ENCODE peak calls at places on chromosomes 5 and 9, in seven cellular contexts. One of them, this sample, is unnamed.

GRCh38 chr5:36734422-36734821 is 128.0 kb downstream of the SLC1A3 start:
- DNase-seq in head of caudate nucleus: no peak
- DNase-seq in central memory CD4-positive, alpha-beta T cell: no peak
- DNase-seq in activated gamma-delta T cell treated with Interleukin-2 at 50 U/mL for 16 hours: no peak
- DNase-seq in astrocyte of the hippocampus: peak; percentile 21
- DNase-seq in astrocyte of the spinal cord: peak; percentile 18
- DNase-seq in activated CD4-positive, alpha-beta T cell treated with anti-CD3 and anti-CD28 coated beads for 24 hours: no peak
- DNase-seq in this sample: peak; percentile 26

GRCh38 chr5:125043781-125044391 is 297.4 kb upstream of the ZNF608 start:
- DNase-seq in head of caudate nucleus: peak; percentile 43
- DNase-seq in central memory CD4-positive, alpha-beta T cell: no peak
- DNase-seq in activated gamma-delta T cell treated with Interleukin-2 at 50 U/mL for 16 hours: no peak
- DNase-seq in astrocyte of the hippocampus: peak; percentile 96
- DNase-seq in astrocyte of the spinal cord: peak; percentile 86
- DNase-seq in activated CD4-positive, alpha-beta T cell treated with anti-CD3 and anti-CD28 coated beads for 24 hours: no peak
- DNase-seq in this sample: peak; percentile 97

GRCh38 chr5:132410451-132411381 is 41.2 kb downstream of the SLC22A5 start:
- DNase-seq in head of caudate nucleus: peak; percentile 85
- DNase-seq in central memory CD4-positive, alpha-beta T cell: peak; percentile 83
- DNase-seq in activated gamma-delta T cell treated with Interleukin-2 at 50 U/mL for 16 hours: peak; percentile 72
- DNase-seq in astrocyte of the hippocampus: peak; percentile 94
- DNase-seq in astrocyte of the spinal cord: peak; percentile 83
- DNase-seq in activated CD4-positive, alpha-beta T cell treated with anti-CD3 and anti-CD28 coated beads for 24 hours: peak; percentile 70
- DNase-seq in this sample: no peak

GRCh38 chr5:145637396-145637795 is 197.7 kb downstream of the PRELID2 start:
- DNase-seq in head of caudate nucleus: no peak
- DNase-seq in central memory CD4-positive, alpha-beta T cell: no peak
- DNase-seq in activated gamma-delta T cell treated with Interleukin-2 at 50 U/mL for 16 hours: no peak
- DNase-seq in astrocyte of the hippocampus: peak; percentile 14
- DNase-seq in astrocyte of the spinal cord: no peak
- DNase-seq in activated CD4-positive, alpha-beta T cell treated with anti-CD3 and anti-CD28 coated beads for 24 hours: no peak
- DNase-seq in this sample: peak; percentile 26

GRCh38 chr9:91915524-91916266 is 34.3 kb downstream of the ROR2 start:
- DNase-seq in head of caudate nucleus: no peak
- DNase-seq in central memory CD4-positive, alpha-beta T cell: no peak
- DNase-seq in activated gamma-delta T cell treated with Interleukin-2 at 50 U/mL for 16 hours: no peak
- DNase-seq in astrocyte of the hippocampus: no peak
- DNase-seq in astrocyte of the spinal cord: no peak
- DNase-seq in activated CD4-positive, alpha-beta T cell treated with anti-CD3 and anti-CD28 coated beads for 24 hours: no peak
- DNase-seq in this sample: no peak

GRCh38 chr5:116442095-116442534 is 132.5 kb downstream of the SEMA6A start:
- DNase-seq in head of caudate nucleus: peak; percentile 46
- DNase-seq in central memory CD4-positive, alpha-beta T cell: no peak
- DNase-seq in activated gamma-delta T cell treated with Interleukin-2 at 50 U/mL for 16 hours: no peak
- DNase-seq in astrocyte of the hippocampus: peak; percentile 96
- DNase-seq in astrocyte of the spinal cord: peak; percentile 66
- DNase-seq in activated CD4-positive, alpha-beta T cell treated with anti-CD3 and anti-CD28 coated beads for 24 hours: no peak
- DNase-seq in this sample: peak; percentile 98

GRCh38 chr5:151764801-151765200 is 6.4 kb upstream of the ATOX1 start:
- DNase-seq in head of caudate nucleus: no peak
- DNase-seq in central memory CD4-positive, alpha-beta T cell: no peak
- DNase-seq in activated gamma-delta T cell treated with Interleukin-2 at 50 U/mL for 16 hours: no peak
- DNase-seq in astrocyte of the hippocampus: no peak
- DNase-seq in astrocyte of the spinal cord: no peak
- DNase-seq in activated CD4-positive, alpha-beta T cell treated with anti-CD3 and anti-CD28 coated beads for 24 hours: no peak
- DNase-seq in this sample: no peak

GRCh38 chr9:23537192-23538059 is 288.6 kb downstream of the ELAVL2 start:
- DNase-seq in head of caudate nucleus: no peak
- DNase-seq in central memory CD4-positive, alpha-beta T cell: no peak
- DNase-seq in activated gamma-delta T cell treated with Interleukin-2 at 50 U/mL for 16 hours: no peak
- DNase-seq in astrocyte of the hippocampus: peak; percentile 12
- DNase-seq in astrocyte of the spinal cord: no peak
- DNase-seq in activated CD4-positive, alpha-beta T cell treated with anti-CD3 and anti-CD28 coated beads for 24 hours: no peak
- DNase-seq in this sample: no peak

GRCh38 chr5:131324311-131324710 is 60.5 kb downstream of the CDC42SE2 start:
- DNase-seq in head of caudate nucleus: peak; percentile 62
- DNase-seq in central memory CD4-positive, alpha-beta T cell: no peak
- DNase-seq in activated gamma-delta T cell treated with Interleukin-2 at 50 U/mL for 16 hours: no peak
- DNase-seq in astrocyte of the hippocampus: peak; percentile 65
- DNase-seq in astrocyte of the spinal cord: no peak
- DNase-seq in activated CD4-positive, alpha-beta T cell treated with anti-CD3 and anti-CD28 coated beads for 24 hours: no peak
- DNase-seq in this sample: no peak

GRCh38 chr5:41763096-41763495 is 107.1 kb downstream of the OXCT1 start:
- DNase-seq in head of caudate nucleus: no peak
- DNase-seq in central memory CD4-positive, alpha-beta T cell: no peak
- DNase-seq in activated gamma-delta T cell treated with Interleukin-2 at 50 U/mL for 16 hours: no peak
- DNase-seq in astrocyte of the hippocampus: peak; percentile 70
- DNase-seq in astrocyte of the spinal cord: peak; percentile 77
- DNase-seq in activated CD4-positive, alpha-beta T cell treated with anti-CD3 and anti-CD28 coated beads for 24 hours: no peak
- DNase-seq in this sample: peak; percentile 70

GRCh38 chr5:116468583-116468982 is 106.0 kb downstream of the SEMA6A start:
- DNase-seq in head of caudate nucleus: no peak
- DNase-seq in central memory CD4-positive, alpha-beta T cell: no peak
- DNase-seq in activated gamma-delta T cell treated with Interleukin-2 at 50 U/mL for 16 hours: no peak
- DNase-seq in astrocyte of the hippocampus: no peak
- DNase-seq in astrocyte of the spinal cord: no peak
- DNase-seq in activated CD4-positive, alpha-beta T cell treated with anti-CD3 and anti-CD28 coated beads for 24 hours: no peak
- DNase-seq in this sample: no peak

GRCh38 chr5:122940890-122941289 is 95.5 kb downstream of the SNX24 start:
- DNase-seq in head of caudate nucleus: no peak
- DNase-seq in central memory CD4-positive, alpha-beta T cell: no peak
- DNase-seq in activated gamma-delta T cell treated with Interleukin-2 at 50 U/mL for 16 hours: no peak
- DNase-seq in astrocyte of the hippocampus: no peak
- DNase-seq in astrocyte of the spinal cord: no peak
- DNase-seq in activated CD4-positive, alpha-beta T cell treated with anti-CD3 and anti-CD28 coated beads for 24 hours: no peak
- DNase-seq in this sample: no peak

GRCh38 chr5:96718635-96719077 is 56.5 kb downstream of the CAST start:
- DNase-seq in head of caudate nucleus: no peak
- DNase-seq in central memory CD4-positive, alpha-beta T cell: no peak
- DNase-seq in activated gamma-delta T cell treated with Interleukin-2 at 50 U/mL for 16 hours: no peak
- DNase-seq in astrocyte of the hippocampus: peak; percentile 17
- DNase-seq in astrocyte of the spinal cord: no peak
- DNase-seq in activated CD4-positive, alpha-beta T cell treated with anti-CD3 and anti-CD28 coated beads for 24 hours: no peak
- DNase-seq in this sample: peak; percentile 79

GRCh38 chr9:26856413-26857032 is 36.1 kb downstream of the CAAP1 start:
- DNase-seq in head of caudate nucleus: no peak
- DNase-seq in central memory CD4-positive, alpha-beta T cell: no peak
- DNase-seq in activated gamma-delta T cell treated with Interleukin-2 at 50 U/mL for 16 hours: no peak
- DNase-seq in astrocyte of the hippocampus: peak; percentile 60
- DNase-seq in astrocyte of the spinal cord: peak; percentile 54
- DNase-seq in activated CD4-positive, alpha-beta T cell treated with anti-CD3 and anti-CD28 coated beads for 24 hours: no peak
- DNase-seq in this sample: peak; percentile 76

GRCh38 chr9:110126986-110127864 is 80.7 kb downstream of the C9orf152 start:
- DNase-seq in head of caudate nucleus: no peak
- DNase-seq in central memory CD4-positive, alpha-beta T cell: no peak
- DNase-seq in activated gamma-delta T cell treated with Interleukin-2 at 50 U/mL for 16 hours: no peak
- DNase-seq in astrocyte of the hippocampus: no peak
- DNase-seq in astrocyte of the spinal cord: no peak
- DNase-seq in activated CD4-positive, alpha-beta T cell treated with anti-CD3 and anti-CD28 coated beads for 24 hours: no peak
- DNase-seq in this sample: no peak

GRCh38 chr5:9863486-9863885 is 233.3 kb upstream of the TAS2R1 start:
- DNase-seq in head of caudate nucleus: no peak
- DNase-seq in central memory CD4-positive, alpha-beta T cell: no peak
- DNase-seq in activated gamma-delta T cell treated with Interleukin-2 at 50 U/mL for 16 hours: no peak
- DNase-seq in astrocyte of the hippocampus: no peak
- DNase-seq in astrocyte of the spinal cord: no peak
- DNase-seq in activated CD4-positive, alpha-beta T cell treated with anti-CD3 and anti-CD28 coated beads for 24 hours: no peak
- DNase-seq in this sample: no peak

GRCh38 chr5:180332051-180332517 is 21.1 kb downstream of the GFPT2 start:
- DNase-seq in head of caudate nucleus: peak; percentile 64
- DNase-seq in central memory CD4-positive, alpha-beta T cell: no peak
- DNase-seq in activated gamma-delta T cell treated with Interleukin-2 at 50 U/mL for 16 hours: no peak
- DNase-seq in astrocyte of the hippocampus: peak; percentile 68
- DNase-seq in astrocyte of the spinal cord: peak; percentile 73
- DNase-seq in activated CD4-positive, alpha-beta T cell treated with anti-CD3 and anti-CD28 coated beads for 24 hours: no peak
- DNase-seq in this sample: no peak

GRCh38 chr9:72954431-72955420 is 1.9 kb upstream of the ALDH1A1 start:
- DNase-seq in head of caudate nucleus: no peak
- DNase-seq in central memory CD4-positive, alpha-beta T cell: no peak
- DNase-seq in activated gamma-delta T cell treated with Interleukin-2 at 50 U/mL for 16 hours: no peak
- DNase-seq in astrocyte of the hippocampus: no peak
- DNase-seq in astrocyte of the spinal cord: no peak
- DNase-seq in activated CD4-positive, alpha-beta T cell treated with anti-CD3 and anti-CD28 coated beads for 24 hours: no peak
- DNase-seq in this sample: no peak

GRCh38 chr9:126638571-126639132 is 24.9 kb downstream of the LMX1B start:
- DNase-seq in head of caudate nucleus: peak; percentile 56
- DNase-seq in central memory CD4-positive, alpha-beta T cell: no peak
- DNase-seq in activated gamma-delta T cell treated with Interleukin-2 at 50 U/mL for 16 hours: no peak
- DNase-seq in astrocyte of the hippocampus: no peak
- DNase-seq in astrocyte of the spinal cord: no peak
- DNase-seq in activated CD4-positive, alpha-beta T cell treated with anti-CD3 and anti-CD28 coated beads for 24 hours: no peak
- DNase-seq in this sample: no peak

GRCh38 chr9:107158321-107158720 is 124.8 kb upstream of the RAD23B start:
- DNase-seq in head of caudate nucleus: no peak
- DNase-seq in central memory CD4-positive, alpha-beta T cell: no peak
- DNase-seq in activated gamma-delta T cell treated with Interleukin-2 at 50 U/mL for 16 hours: no peak
- DNase-seq in astrocyte of the hippocampus: peak; percentile 61
- DNase-seq in astrocyte of the spinal cord: peak; percentile 49
- DNase-seq in activated CD4-positive, alpha-beta T cell treated with anti-CD3 and anti-CD28 coated beads for 24 hours: no peak
- DNase-seq in this sample: peak; percentile 51

GRCh38 chr5:95739857-95740256 is 8.7 kb downstream of the RHOBTB3 start:
- DNase-seq in head of caudate nucleus: no peak
- DNase-seq in central memory CD4-positive, alpha-beta T cell: no peak
- DNase-seq in activated gamma-delta T cell treated with Interleukin-2 at 50 U/mL for 16 hours: no peak
- DNase-seq in astrocyte of the hippocampus: no peak
- DNase-seq in astrocyte of the spinal cord: no peak
- DNase-seq in activated CD4-positive, alpha-beta T cell treated with anti-CD3 and anti-CD28 coated beads for 24 hours: no peak
- DNase-seq in this sample: peak; percentile 64

GRCh38 chr9:81631213-81631745 is 58.1 kb downstream of the TLE1 start:
- DNase-seq in head of caudate nucleus: no peak
- DNase-seq in central memory CD4-positive, alpha-beta T cell: no peak
- DNase-seq in activated gamma-delta T cell treated with Interleukin-2 at 50 U/mL for 16 hours: no peak
- DNase-seq in astrocyte of the hippocampus: no peak
- DNase-seq in astrocyte of the spinal cord: no peak
- DNase-seq in activated CD4-positive, alpha-beta T cell treated with anti-CD3 and anti-CD28 coated beads for 24 hours: no peak
- DNase-seq in this sample: no peak

GRCh38 chr5:1788828-1789227 is 10.8 kb downstream of the MRPL36 start:
- DNase-seq in head of caudate nucleus: no peak
- DNase-seq in central memory CD4-positive, alpha-beta T cell: no peak
- DNase-seq in activated gamma-delta T cell treated with Interleukin-2 at 50 U/mL for 16 hours: no peak
- DNase-seq in astrocyte of the hippocampus: no peak
- DNase-seq in astrocyte of the spinal cord: no peak
- DNase-seq in activated CD4-positive, alpha-beta T cell treated with anti-CD3 and anti-CD28 coated beads for 24 hours: no peak
- DNase-seq in this sample: no peak

GRCh38 chr9:81266086-81266485 is 423.3 kb downstream of the TLE1 start:
- DNase-seq in head of caudate nucleus: no peak
- DNase-seq in central memory CD4-positive, alpha-beta T cell: no peak
- DNase-seq in activated gamma-delta T cell treated with Interleukin-2 at 50 U/mL for 16 hours: no peak
- DNase-seq in astrocyte of the hippocampus: peak; percentile 17
- DNase-seq in astrocyte of the spinal cord: peak; percentile 26
- DNase-seq in activated CD4-positive, alpha-beta T cell treated with anti-CD3 and anti-CD28 coated beads for 24 hours: no peak
- DNase-seq in this sample: peak; percentile 40

GRCh38 chr5:31165729-31166128 is 27.8 kb upstream of the CDH6 start:
- DNase-seq in head of caudate nucleus: no peak
- DNase-seq in central memory CD4-positive, alpha-beta T cell: no peak
- DNase-seq in activated gamma-delta T cell treated with Interleukin-2 at 50 U/mL for 16 hours: no peak
- DNase-seq in astrocyte of the hippocampus: peak; percentile 8
- DNase-seq in astrocyte of the spinal cord: no peak
- DNase-seq in activated CD4-positive, alpha-beta T cell treated with anti-CD3 and anti-CD28 coated beads for 24 hours: no peak
- DNase-seq in this sample: no peak

GRCh38 chr9:76203373-76203772 is 190.9 kb downstream of the RFK start:
- DNase-seq in head of caudate nucleus: no peak
- DNase-seq in central memory CD4-positive, alpha-beta T cell: no peak
- DNase-seq in activated gamma-delta T cell treated with Interleukin-2 at 50 U/mL for 16 hours: no peak
- DNase-seq in astrocyte of the hippocampus: no peak
- DNase-seq in astrocyte of the spinal cord: no peak
- DNase-seq in activated CD4-positive, alpha-beta T cell treated with anti-CD3 and anti-CD28 coated beads for 24 hours: no peak
- DNase-seq in this sample: no peak

This sample was measured in renal cortical epithelial cell.